ENCODE peak calls at places on chromosomes 13 and 19, in five cellular contexts. V is HuH-7.5, Q is dermis microvascular lymphatic vessel endothelial cell, R is T-helper 1 cell, Y is NCI-H2029. D is an unnamed sample.

GRCh38 chr13:45391926-45392325 is 26.2 kb downstream of the SLC25A30 start:
- DNase-seq in V (no peak), Q (no peak), R (no peak), Y (no peak), D (no peak)

GRCh38 chr19:38245826-38246498 is 10.2 kb downstream of the PPP1R14A start:
- DNase-seq in V (no peak), Q (no peak), R (no peak), Y (no peak), D (no peak)

GRCh38 chr19:55452381-55453325 is 8.8 kb downstream of the ISOC2 start:
- DNase-seq in V (peak), Q (peak), R (no peak), Y (peak), D (peak)

GRCh38 chr19:33306191-33306590 is 3.9 kb upstream of the CEBPA start:
- DNase-seq in V (no peak), Q (no peak), R (no peak), Y (no peak), D (no peak)

GRCh38 chr19:1318678-1319471 is 33.2 kb downstream of the EFNA2 start:
- DNase-seq in V (no peak), Q (no peak), R (no peak), Y (no peak), D (no peak)

GRCh38 chr13:74040200-74040599 is 94.0 kb downstream of the KLF12 start:
- DNase-seq in V (peak), Q (peak), R (no peak), Y (no peak), D (peak)

GRCh38 chr13:113787694-113788093 is 28.7 kb downstream of the TMEM255B start:
- DNase-seq in V (no peak), Q (no peak), R (no peak), Y (no peak), D (no peak)

GRCh38 chr13:79128158-79128557 is 277.9 kb downstream of the RBM26 start:
- DNase-seq in V (no peak), Q (no peak), R (no peak), Y (no peak), D (no peak)

GRCh38 chr13:20721454-20722357 is 18.2 kb downstream of the IL17D start:
- DNase-seq in V (no peak), Q (peak), R (no peak), Y (no peak), D (peak)

GRCh38 chr19:15779756-15780476 is 7.5 kb upstream of the OR10H5 start:
- DNase-seq in V (no peak), Q (no peak), R (no peak), Y (peak), D (no peak)

GRCh38 chr19:48501446-48501960 is 10.1 kb downstream of the LMTK3 start:
- DNase-seq in V (peak), Q (no peak), R (no peak), Y (peak), D (no peak)

GRCh38 chr13:111480976-111481375 is 160.5 kb downstream of the TEX29 start:
- DNase-seq in V (no peak), Q (no peak), R (no peak), Y (peak), D (peak)

GRCh38 chr19:15248648-15249559 is 16.7 kb upstream of the EPHX3 start:
- DNase-seq in V (peak), Q (peak), R (no peak), Y (no peak), D (peak)

GRCh38 chr13:33554919-33555791 is 262.8 kb upstream of the RFC3 start:
- DNase-seq in V (no peak), Q (no peak), R (no peak), Y (no peak), D (no peak)

GRCh38 chr13:28991764-28992163 is 171.6 kb downstream of the MTUS2 start:
- DNase-seq in V (no peak), Q (no peak), R (no peak), Y (no peak), D (no peak)

GRCh38 chr19:5693195-5694166 is 3.4 kb downstream of the RPL36 start:
- DNase-seq in V (no peak), Q (no peak), R (no peak), Y (no peak), D (no peak)

D was measured in islet precursor cell.